ENCODE peak calls at places on chromosomes 4 and X, in seven cellular contexts. G is vagina, C is upper lobe of left lung, Z is sigmoid colon, B is prostate gland, I is A549, U is tibial nerve. W is an unnamed sample.

GRCh38 chr4:36206586-36206985 is 37.7 kb downstream of the ARAP2 start:
- DNase-seq in G (no peak), C (no peak), Z (no peak), B (no peak), I (no peak), U (no peak), W (no peak)

GRCh38 chr4:212438-213174 is 88.3 kb downstream of the ZNF718 start:
- DNase-seq in G (no peak), C (peak; percentile 85), Z (peak; percentile 88), B (peak; percentile 52), I (no peak), U (peak; percentile 40), W (peak; percentile 6)

GRCh38 chr4:187780070-187780469 is 215.5 kb upstream of the ZFP42 start:
- DNase-seq in G (no peak), C (no peak), Z (no peak), B (no peak), I (no peak), U (no peak), W (no peak)

GRCh38 chr4:127783971-127784519 is 1.9 kb downstream of the HSPA4L start:
- DNase-seq in G (no peak), C (no peak), Z (no peak), B (no peak), I (no peak), U (no peak), W (no peak)

GRCh38 chr4:16857425-16857824 is 41.0 kb downstream of the LDB2 start:
- DNase-seq in G (no peak), C (no peak), Z (no peak), B (no peak), I (no peak), U (no peak), W (no peak)

GRCh38 chr4:8593268-8594096 is 917 bp downstream of the CPZ start:
- DNase-seq in G (no peak), C (peak; percentile 63), Z (no peak), B (no peak), I (no peak), U (no peak), W (no peak)

GRCh38 chr4:156962551-156962974 is 9.0 kb downstream of the PDGFC start:
- DNase-seq in G (no peak), C (no peak), Z (peak; percentile 91), B (no peak), I (no peak), U (no peak), W (no peak)

GRCh38 chrX:20729421-20729820 is 462.7 kb upstream of the RPS6KA3 start:
- DNase-seq in G (no peak), C (no peak), Z (no peak), B (no peak), I (no peak), U (no peak), W (no peak)

GRCh38 chr4:139934336-139934735 is 219.6 kb downstream of the MAML3 start:
- DNase-seq in G (no peak), C (no peak), Z (no peak), B (no peak), I (no peak), U (no peak), W (no peak)

GRCh38 chrX:13868481-13869040 is 51.7 kb upstream of the GPM6B start:
- DNase-seq in G (no peak), C (no peak), Z (no peak), B (no peak), I (no peak), U (no peak), W (no peak)

GRCh38 chr4:25861951-25862410 is 807 bp downstream of the SEL1L3 start:
- DNase-seq in G (no peak), C (peak; percentile 89), Z (no peak), B (peak; percentile 15), I (peak; percentile 16), U (no peak), W (no peak)

GRCh38 chr4:73335717-73336116 is 68.4 kb upstream of the ALB start:
- DNase-seq in G (no peak), C (no peak), Z (no peak), B (no peak), I (no peak), U (no peak), W (no peak)

GRCh38 chr4:77697860-77698599 is 92.4 kb downstream of the CXCL13 start:
- DNase-seq in G (no peak), C (no peak), Z (no peak), B (peak; percentile 39), I (peak; percentile 10), U (no peak), W (peak; percentile 53)

GRCh38 chrX:102338162-102338561 is 91.2 kb downstream of the NXF2 start:
- DNase-seq in G (no peak), C (no peak), Z (peak; percentile 11), B (no peak), I (no peak), U (no peak), W (no peak)

GRCh38 chr4:175444512-175444911 is 367.6 kb downstream of the GPM6A start:
- DNase-seq in G (no peak), C (no peak), Z (no peak), B (no peak), I (no peak), U (no peak), W (no peak)

GRCh38 chrX:112736310-112736709 is 56.6 kb upstream of the LHFPL1 start:
- DNase-seq in G (no peak), C (no peak), Z (no peak), B (no peak), I (no peak), U (no peak), W (no peak)

GRCh38 chr4:144582975-144583374 is 63.0 kb upstream of the HHIP start:
- DNase-seq in G (no peak), C (no peak), Z (no peak), B (no peak), I (no peak), U (no peak), W (no peak)

GRCh38 chrX:70289168-70289792 is 447 bp downstream of the PDZD11 start:
- DNase-seq in G (no peak), C (no peak), Z (no peak), B (no peak), I (no peak), U (no peak), W (no peak)

GRCh38 chrX:23699636-23700194 is 32.4 kb downstream of the PRDX4 start:
- DNase-seq in G (no peak), C (no peak), Z (no peak), B (no peak), I (no peak), U (peak; percentile 14), W (no peak)

GRCh38 chr4:174283507-174284180 is at the start of the genes CEP44 and FBXO8:
- DNase-seq in G (no peak), C (peak; percentile 86), Z (peak; percentile 87), B (peak; percentile 62), I (peak; percentile 41), U (peak; percentile 72), W (peak; percentile 60)

GRCh38 chr4:113845138-113845537 is 83.6 kb upstream of the CAMK2D start:
- DNase-seq in G (no peak), C (no peak), Z (no peak), B (no peak), I (no peak), U (no peak), W (no peak)

GRCh38 chr4:650951-651883 is 22.9 kb downstream of the ATP5ME start:
- DNase-seq in G (no peak), C (peak; percentile 75), Z (no peak), B (no peak), I (no peak), U (no peak), W (no peak)

GRCh38 chr4:155960522-155960921 is 6.9 kb upstream of the CTSO start:
- DNase-seq in G (no peak), C (no peak), Z (no peak), B (no peak), I (no peak), U (peak; percentile 54), W (no peak)

GRCh38 chr4:10094841-10095240 is 21.8 kb downstream of the WDR1 start:
- DNase-seq in G (no peak), C (no peak), Z (no peak), B (no peak), I (no peak), U (no peak), W (no peak)

GRCh38 chr4:10096976-10097330 is 19.6 kb downstream of the WDR1 start:
- DNase-seq in G (no peak), C (no peak), Z (no peak), B (no peak), I (no peak), U (no peak), W (no peak)

GRCh38 chr4:10093801-10094552 is 22.6 kb downstream of the WDR1 start:
- DNase-seq in G (no peak), C (no peak), Z (no peak), B (no peak), I (no peak), U (no peak), W (no peak)

GRCh38 chr4:10096201-10096975 is 20.2 kb downstream of the WDR1 start:
- DNase-seq in G (no peak), C (no peak), Z (peak; percentile 83), B (no peak), I (peak; percentile 47), U (peak; percentile 46), W (peak; percentile 89)

DNA sequence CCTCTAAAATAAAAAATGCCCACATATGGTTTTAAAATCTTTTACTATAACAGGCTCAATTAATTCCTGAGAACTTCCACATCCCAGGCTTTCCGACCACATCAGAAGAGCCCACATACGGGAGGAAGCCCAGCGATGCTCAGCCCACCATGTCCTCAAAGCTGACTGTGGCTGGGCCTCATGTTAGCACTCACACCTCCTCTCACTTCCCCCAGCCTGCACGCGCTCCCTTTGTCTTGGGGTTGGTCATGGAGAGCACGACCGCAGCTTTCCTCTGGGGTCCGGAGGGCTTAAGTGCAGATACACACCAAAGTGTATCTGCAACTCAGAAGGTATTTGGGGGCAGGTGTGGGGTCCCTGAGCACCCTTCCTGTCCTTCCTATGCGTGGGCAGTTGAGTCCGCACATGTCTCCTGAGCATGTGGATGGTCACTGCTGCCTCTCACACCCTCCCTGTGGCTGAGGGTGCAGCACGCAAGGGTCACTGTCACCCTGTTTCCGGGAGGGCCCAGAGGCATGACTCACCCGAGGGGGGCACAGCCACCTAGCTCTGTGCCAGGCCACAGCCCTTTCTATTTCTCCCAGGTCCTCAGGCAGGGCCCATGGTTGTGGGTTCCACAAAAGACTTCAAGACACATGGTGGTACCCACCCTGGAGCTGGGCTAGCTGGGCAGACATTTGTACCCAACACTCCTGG is 21.2 kb downstream of the WDR1 start:
- DNase-seq in G (no peak), C (no peak), Z (no peak), B (no peak), I (no peak), U (no peak), W (no peak)
- H3K4me1 ChIP-seq in G (peaks cover 95% of the 10 kb centered on the region), C (peaks cover 61% of the 10 kb centered on the region), Z (peaks cover 93% of the 10 kb centered on the region), B (no peaks in the 10 kb centered on the region), I (peaks cover 26% of the 10 kb centered on the region), U (peaks cover 84% of the 10 kb centered on the region), W (peaks cover 96% of the 10 kb centered on the region)

GRCh38 chr4:6709230-6710114 is at the start of gene MRFAP1L1:
- DNase-seq in G (no peak), C (peak; percentile 96), Z (peak; percentile 97), B (peak; percentile 96), I (peak; percentile 73), U (peak; percentile 97), W (peak; percentile 97)
- TF ChIP-seq POLR2A in G (no peak), C (peak; percentile 15), Z (peak; percentile 25), B (peak; percentile 51), I (peak; percentile 33), U (peak; percentile 30), W (peak; percentile 75)

GRCh38 chr4:54898163-54898562 is 227.2 kb downstream of the KDR start:
- DNase-seq in G (no peak), C (no peak), Z (no peak), B (no peak), I (no peak), U (no peak), W (no peak)
- H3K4me1 ChIP-seq in G (no peaks in the 10 kb centered on the region), C (no peaks in the 10 kb centered on the region), Z (no peaks in the 10 kb centered on the region), B (no peaks in the 10 kb centered on the region), I (no peaks in the 10 kb centered on the region), U (no peaks in the 10 kb centered on the region), W (no peaks in the 10 kb centered on the region)

GRCh38 chr4:162841769-162842168 is 324.9 kb downstream of the NAF1 start:
- DNase-seq in G (no peak), C (no peak), Z (no peak), B (no peak), I (no peak), U (no peak), W (no peak)
- TF ChIP-seq POLR2A in G (no peak), C (no peak), Z (no peak), B (no peak), I (no peak), U (no peak), W (no peak)